ENCODE peak calls at places on chromosomes 16 and 17, in nine cellular contexts. W is GM20000, B is PC-3, J is progenitor cell of endocrine pancreas, Y is iris pigment epithelial cell, I is retinal pigment epithelial cell, K is aorta, S is EL, A is heart left ventricle. F is an unnamed sample.

GRCh38 chr17:45961206-45961605 is 37.8 kb upstream of the STH start:
- DNase-seq in W (no peak), B (no peak), J (no peak), Y (no peak), I (no peak), K (peak), S (no peak), A (no peak), F (no peak)

GRCh38 chr17:18093616-18094408 is 6.1 kb downstream of the DRG2 start:
- DNase-seq in W (no peak), B (peak), J (no peak), Y (peak), I (no peak), K (no peak), S (peak), A (no peak), F (peak)

GRCh38 chr16:65532218-65532617 is 410.4 kb upstream of the CDH11 start:
- DNase-seq in W (no peak), B (no peak), J (no peak), Y (no peak), I (no peak), K (no peak), S (peak), A (no peak), F (peak)

GRCh38 chr16:2967211-2967631 is 1.9 kb upstream of the PAQR4 start:
- DNase-seq in W (no peak), B (no peak), J (no peak), Y (no peak), I (no peak), K (no peak), S (no peak), A (peak), F (no peak)

GRCh38 chr17:42337442-42337841 is 49.1 kb downstream of the STAT5A start:
- DNase-seq in W (peak), B (no peak), J (no peak), Y (no peak), I (no peak), K (no peak), S (no peak), A (no peak), F (no peak)

GRCh38 chr17:43940630-43941029 is 1.6 kb downstream of the PPY start:
- DNase-seq in W (no peak), B (peak), J (peak), Y (peak), I (no peak), K (no peak), S (peak), A (no peak), F (peak)

GRCh38 chr17:43766413-43767052 is 7.9 kb upstream of the SOST start:
- DNase-seq in W (no peak), B (peak), J (no peak), Y (peak), I (peak), K (peak), S (peak), A (no peak), F (peak)

GRCh38 chr16:7025616-7026190 is 306.9 kb upstream of the RBFOX1 start:
- DNase-seq in W (peak), B (peak), J (peak), Y (peak), I (no peak), K (peak), S (no peak), A (peak), F (peak)

GRCh38 chr16:69626256-69626655 is 60.5 kb downstream of the NFAT5 start:
- DNase-seq in W (no peak), B (no peak), J (no peak), Y (no peak), I (no peak), K (no peak), S (peak), A (no peak), F (peak)